ENCODE peak calls at places on chromosomes 12 and 14, in ten cellular contexts. One of them, this sample, is unnamed.

GRCh38 chr14:104872469-104873341 is 7.6 kb downstream of the CEP170B start:
- DNase-seq in sigmoid colon: no peak
- DNase-seq in HFFc6: peak; percentile 42
- DNase-seq in HepG2: no peak
- DNase-seq in epithelial cell of esophagus: peak; percentile 56
- DNase-seq in GM20000: no peak
- DNase-seq in foreskin fibroblast: peak; percentile 93
- DNase-seq in prostate gland: no peak
- DNase-seq in GM06990: peak; percentile 19
- DNase-seq in cardiac muscle cell: no peak
- DNase-seq in this sample: no peak

GRCh38 chr14:31207287-31207745 is 277 bp downstream of the HECTD1 start:
- DNase-seq in sigmoid colon: no peak
- DNase-seq in HFFc6: peak; percentile 70
- DNase-seq in HepG2: no peak
- DNase-seq in epithelial cell of esophagus: peak; percentile 83
- DNase-seq in GM20000: no peak
- DNase-seq in foreskin fibroblast: no peak
- DNase-seq in prostate gland: no peak
- DNase-seq in GM06990: no peak
- DNase-seq in cardiac muscle cell: no peak
- DNase-seq in this sample: no peak

GRCh38 chr12:71158361-71158882 is 623 bp upstream of the TSPAN8 start:
- DNase-seq in sigmoid colon: no peak
- DNase-seq in HFFc6: no peak
- DNase-seq in HepG2: peak; percentile 54
- DNase-seq in epithelial cell of esophagus: no peak
- DNase-seq in GM20000: no peak
- DNase-seq in foreskin fibroblast: no peak
- DNase-seq in prostate gland: no peak
- DNase-seq in GM06990: no peak
- DNase-seq in cardiac muscle cell: no peak
- DNase-seq in this sample: no peak

GRCh38 chr12:130706311-130706710 is 9.8 kb downstream of the RIMBP2 start:
- DNase-seq in sigmoid colon: no peak
- DNase-seq in HFFc6: no peak
- DNase-seq in HepG2: no peak
- DNase-seq in epithelial cell of esophagus: no peak
- DNase-seq in GM20000: no peak
- DNase-seq in foreskin fibroblast: no peak
- DNase-seq in prostate gland: no peak
- DNase-seq in GM06990: no peak
- DNase-seq in cardiac muscle cell: no peak
- DNase-seq in this sample: no peak

GRCh38 chr14:92511472-92512247 is 1.9 kb upstream of the RIN3 start:
- DNase-seq in sigmoid colon: peak; percentile 65
- DNase-seq in HFFc6: peak; percentile 94
- DNase-seq in HepG2: no peak
- DNase-seq in epithelial cell of esophagus: peak; percentile 91
- DNase-seq in GM20000: no peak
- DNase-seq in foreskin fibroblast: peak; percentile 92
- DNase-seq in prostate gland: no peak
- DNase-seq in GM06990: no peak
- DNase-seq in cardiac muscle cell: no peak
- DNase-seq in this sample: no peak

GRCh38 chr14:75254381-75254821 is 24.2 kb upstream of the FOS start:
- DNase-seq in sigmoid colon: no peak
- DNase-seq in HFFc6: no peak
- DNase-seq in HepG2: no peak
- DNase-seq in epithelial cell of esophagus: peak; percentile 94
- DNase-seq in GM20000: no peak
- DNase-seq in foreskin fibroblast: no peak
- DNase-seq in prostate gland: peak; percentile 94
- DNase-seq in GM06990: no peak
- DNase-seq in cardiac muscle cell: no peak
- DNase-seq in this sample: no peak

GRCh38 chr12:93794738-93795137 is 117.6 kb downstream of the CRADD start:
- DNase-seq in sigmoid colon: no peak
- DNase-seq in HFFc6: no peak
- DNase-seq in HepG2: no peak
- DNase-seq in epithelial cell of esophagus: no peak
- DNase-seq in GM20000: no peak
- DNase-seq in foreskin fibroblast: no peak
- DNase-seq in prostate gland: no peak
- DNase-seq in GM06990: no peak
- DNase-seq in cardiac muscle cell: no peak
- DNase-seq in this sample: no peak

GRCh38 chr14:83779266-83779665 is 1750.7 kb upstream of the FLRT2 start:
- DNase-seq in sigmoid colon: no peak
- DNase-seq in HFFc6: peak; percentile 45
- DNase-seq in HepG2: no peak
- DNase-seq in epithelial cell of esophagus: peak; percentile 20
- DNase-seq in GM20000: no peak
- DNase-seq in foreskin fibroblast: peak; percentile 83
- DNase-seq in prostate gland: no peak
- DNase-seq in GM06990: no peak
- DNase-seq in cardiac muscle cell: no peak
- DNase-seq in this sample: no peak

GRCh38 chr14:35305633-35306032 is 13.5 kb downstream of the PSMA6 start:
- DNase-seq in sigmoid colon: no peak
- DNase-seq in HFFc6: no peak
- DNase-seq in HepG2: no peak
- DNase-seq in epithelial cell of esophagus: no peak
- DNase-seq in GM20000: no peak
- DNase-seq in foreskin fibroblast: no peak
- DNase-seq in prostate gland: no peak
- DNase-seq in GM06990: no peak
- DNase-seq in cardiac muscle cell: no peak
- DNase-seq in this sample: no peak

GRCh38 chr14:80974338-80975078 is 19.1 kb downstream of the TSHR start:
- DNase-seq in sigmoid colon: no peak
- DNase-seq in HFFc6: no peak
- DNase-seq in HepG2: no peak
- DNase-seq in epithelial cell of esophagus: peak; percentile 9
- DNase-seq in GM20000: no peak
- DNase-seq in foreskin fibroblast: peak; percentile 8
- DNase-seq in prostate gland: no peak
- DNase-seq in GM06990: no peak
- DNase-seq in cardiac muscle cell: no peak
- DNase-seq in this sample: no peak

GRCh38 chr14:102517412-102518062 is 8.0 kb upstream of the ANKRD9 start:
- DNase-seq in sigmoid colon: peak; percentile 68
- DNase-seq in HFFc6: no peak
- DNase-seq in HepG2: no peak
- DNase-seq in epithelial cell of esophagus: no peak
- DNase-seq in GM20000: peak; percentile 45
- DNase-seq in foreskin fibroblast: no peak
- DNase-seq in prostate gland: no peak
- DNase-seq in GM06990: peak; percentile 43
- DNase-seq in cardiac muscle cell: no peak
- DNase-seq in this sample: no peak

GRCh38 chr12:91523831-91524230 is 341.2 kb upstream of the DCN start:
- DNase-seq in sigmoid colon: no peak
- DNase-seq in HFFc6: no peak
- DNase-seq in HepG2: no peak
- DNase-seq in epithelial cell of esophagus: no peak
- DNase-seq in GM20000: no peak
- DNase-seq in foreskin fibroblast: no peak
- DNase-seq in prostate gland: no peak
- DNase-seq in GM06990: no peak
- DNase-seq in cardiac muscle cell: no peak
- DNase-seq in this sample: no peak

GRCh38 chr12:7162691-7163114 is 26.8 kb upstream of the PEX5 start:
- DNase-seq in sigmoid colon: peak; percentile 60
- DNase-seq in HFFc6: no peak
- DNase-seq in HepG2: peak; percentile 52
- DNase-seq in epithelial cell of esophagus: peak; percentile 74
- DNase-seq in GM20000: no peak
- DNase-seq in foreskin fibroblast: peak; percentile 46
- DNase-seq in prostate gland: peak; percentile 24
- DNase-seq in GM06990: no peak
- DNase-seq in cardiac muscle cell: peak; percentile 65
- DNase-seq in this sample: no peak

GRCh38 chr14:46250113-46250703 is 401.4 kb downstream of the RPL10L start:
- DNase-seq in sigmoid colon: no peak
- DNase-seq in HFFc6: no peak
- DNase-seq in HepG2: peak; percentile 2
- DNase-seq in epithelial cell of esophagus: peak; percentile 38
- DNase-seq in GM20000: no peak
- DNase-seq in foreskin fibroblast: peak; percentile 25
- DNase-seq in prostate gland: no peak
- DNase-seq in GM06990: no peak
- DNase-seq in cardiac muscle cell: peak; percentile 29
- DNase-seq in this sample: no peak
- TF ChIP-seq CTCF in sigmoid colon: peak; percentile 42
- TF ChIP-seq CTCF in HFFc6: peak; percentile 70
- TF ChIP-seq CTCF in HepG2: peak; percentile 37
- TF ChIP-seq CTCF in epithelial cell of esophagus: peak; percentile 62
- TF ChIP-seq CTCF in GM20000: no peak
- TF ChIP-seq CTCF in foreskin fibroblast: peak; percentile 51
- TF ChIP-seq CTCF in prostate gland: no peak
- TF ChIP-seq CTCF in GM06990: peak; percentile 59
- TF ChIP-seq CTCF in cardiac muscle cell: peak; percentile 49
- TF ChIP-seq CTCF in this sample: peak; percentile 71

DNA sequence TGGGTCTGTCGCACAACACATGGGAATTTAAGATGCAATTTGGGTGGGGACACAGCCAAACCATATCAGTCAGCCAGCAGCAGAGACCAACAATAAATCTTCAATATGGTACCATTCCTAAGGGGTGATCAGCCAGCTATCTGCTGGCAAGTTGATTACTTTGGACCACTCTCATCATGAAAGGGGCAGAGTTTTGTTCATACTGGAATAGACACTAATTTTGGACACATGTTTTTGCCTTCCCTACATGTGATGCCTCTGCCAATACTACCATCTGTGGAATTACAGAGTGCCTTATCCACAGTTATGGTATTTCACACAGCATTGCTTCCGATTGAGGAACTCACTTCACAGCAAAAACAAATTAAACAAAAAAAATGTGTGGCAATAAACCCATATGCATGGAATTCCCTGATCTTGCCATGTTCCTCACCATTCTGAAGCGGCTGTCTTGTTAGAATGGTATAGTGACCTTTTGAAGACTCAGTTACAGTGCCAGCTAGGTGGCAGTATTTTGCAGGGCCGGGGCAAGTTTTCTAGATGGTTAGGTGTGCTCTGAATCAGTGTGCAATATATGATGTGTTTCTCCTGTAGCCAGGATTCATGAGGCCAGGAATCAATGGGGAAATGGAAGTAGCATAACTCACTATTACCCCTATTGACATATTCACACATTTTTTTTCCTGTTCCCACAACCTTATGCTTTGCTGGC is 179.0 kb upstream of the IGF1 start:
- DNase-seq in sigmoid colon: no peak
- DNase-seq in HFFc6: no peak
- DNase-seq in HepG2: no peak
- DNase-seq in epithelial cell of esophagus: peak; percentile 5
- DNase-seq in GM20000: no peak
- DNase-seq in foreskin fibroblast: no peak
- DNase-seq in prostate gland: no peak
- DNase-seq in GM06990: no peak
- DNase-seq in cardiac muscle cell: no peak
- DNase-seq in this sample: no peak
- TF ChIP-seq CTCF in sigmoid colon: no peak
- TF ChIP-seq CTCF in HFFc6: peak; percentile 61
- TF ChIP-seq CTCF in HepG2: peak; percentile 23
- TF ChIP-seq CTCF in epithelial cell of esophagus: no peak
- TF ChIP-seq CTCF in GM20000: no peak
- TF ChIP-seq CTCF in foreskin fibroblast: no peak
- TF ChIP-seq CTCF in prostate gland: no peak
- TF ChIP-seq CTCF in GM06990: peak; percentile 24
- TF ChIP-seq CTCF in cardiac muscle cell: no peak
- TF ChIP-seq CTCF in this sample: no peak

DNA sequence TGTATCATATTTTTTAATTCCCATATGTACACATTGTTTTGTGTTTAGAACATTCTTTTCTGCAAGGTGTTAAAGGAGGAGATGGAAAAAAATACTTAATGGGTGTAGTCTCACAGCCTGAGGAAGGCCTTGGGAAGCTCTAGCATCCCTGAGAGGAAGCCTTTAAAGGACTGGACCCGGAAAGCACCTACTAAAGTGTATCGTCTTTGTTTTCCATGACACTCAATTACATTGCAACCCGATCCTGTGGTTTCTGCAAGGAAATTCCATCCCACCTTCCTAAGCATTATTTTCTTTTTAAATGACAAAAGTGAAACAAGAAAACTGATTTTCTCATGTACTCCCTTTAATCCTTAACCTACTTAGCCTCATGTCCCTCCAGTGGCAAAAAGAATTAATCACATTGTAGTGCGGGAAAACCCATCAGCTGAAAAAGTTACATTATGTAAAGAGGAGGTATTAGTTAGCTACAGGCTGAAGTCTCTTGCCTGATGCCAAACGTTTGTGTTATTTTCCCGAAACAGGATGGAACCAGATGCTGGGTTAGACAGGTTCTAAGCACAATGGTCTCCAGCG is 147.8 kb upstream of the CPSF6 start:
- DNase-seq in sigmoid colon: no peak
- DNase-seq in HFFc6: no peak
- DNase-seq in HepG2: no peak
- DNase-seq in epithelial cell of esophagus: no peak
- DNase-seq in GM20000: no peak
- DNase-seq in foreskin fibroblast: peak; percentile 6
- DNase-seq in prostate gland: no peak
- DNase-seq in GM06990: no peak
- DNase-seq in cardiac muscle cell: no peak
- DNase-seq in this sample: no peak
- TF ChIP-seq CTCF in sigmoid colon: no peak
- TF ChIP-seq CTCF in HFFc6: no peak
- TF ChIP-seq CTCF in HepG2: no peak
- TF ChIP-seq CTCF in epithelial cell of esophagus: no peak
- TF ChIP-seq CTCF in GM20000: no peak
- TF ChIP-seq CTCF in foreskin fibroblast: no peak
- TF ChIP-seq CTCF in prostate gland: no peak
- TF ChIP-seq CTCF in GM06990: no peak
- TF ChIP-seq CTCF in cardiac muscle cell: no peak
- TF ChIP-seq CTCF in this sample: no peak

DNA sequence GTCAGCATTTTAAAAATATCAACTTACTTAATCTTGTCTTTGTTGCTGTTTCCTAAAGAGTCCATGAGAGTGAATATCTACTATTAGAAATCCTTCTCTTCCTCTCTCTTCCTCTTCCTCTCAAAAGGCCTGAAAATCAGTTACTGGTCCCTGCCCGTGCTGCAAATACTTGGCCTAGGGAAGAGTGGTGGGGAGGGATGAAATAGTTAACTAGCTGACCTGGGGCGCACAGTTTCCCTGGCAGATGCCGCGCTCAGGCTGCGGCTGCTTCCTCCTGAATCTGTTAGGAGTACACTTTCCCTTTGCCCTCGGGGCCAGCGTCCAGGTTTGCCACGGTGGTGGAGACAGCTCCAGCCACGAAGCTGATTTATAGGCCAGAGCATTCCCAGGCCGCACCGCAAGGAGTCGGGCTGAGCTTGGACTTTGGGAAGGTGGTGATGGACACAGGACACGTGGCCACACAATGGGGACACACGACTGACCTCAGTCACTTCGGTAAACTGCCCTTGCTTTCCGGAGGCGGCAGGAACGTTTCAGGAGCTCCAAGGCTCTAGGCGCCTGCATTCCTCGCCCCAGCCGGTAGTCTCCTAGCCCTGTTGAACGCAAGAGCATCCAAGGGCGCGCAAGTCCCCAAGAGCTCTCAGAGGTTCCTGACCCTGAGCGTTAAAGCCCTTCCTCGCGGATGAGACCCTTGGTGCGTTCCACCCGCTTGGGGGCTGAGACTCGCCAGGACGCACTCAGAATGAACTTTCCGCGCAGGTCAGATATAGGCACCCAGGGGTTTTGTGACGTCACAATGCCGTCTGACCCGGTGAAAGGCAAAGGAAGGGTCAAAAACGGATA is 7.1 kb upstream of the ASCL1 start:
- DNase-seq in sigmoid colon: no peak
- DNase-seq in HFFc6: no peak
- DNase-seq in HepG2: peak; percentile 65
- DNase-seq in epithelial cell of esophagus: no peak
- DNase-seq in GM20000: peak; percentile 37
- DNase-seq in foreskin fibroblast: no peak
- DNase-seq in prostate gland: no peak
- DNase-seq in GM06990: peak; percentile 31
- DNase-seq in cardiac muscle cell: peak; percentile 55
- DNase-seq in this sample: no peak
- TF ChIP-seq CTCF in sigmoid colon: no peak
- TF ChIP-seq CTCF in HFFc6: peak; percentile 11
- TF ChIP-seq CTCF in HepG2: peak; percentile 90
- TF ChIP-seq CTCF in epithelial cell of esophagus: no peak
- TF ChIP-seq CTCF in GM20000: no peak
- TF ChIP-seq CTCF in foreskin fibroblast: no peak
- TF ChIP-seq CTCF in prostate gland: no peak
- TF ChIP-seq CTCF in GM06990: no peak
- TF ChIP-seq CTCF in cardiac muscle cell: no peak
- TF ChIP-seq CTCF in this sample: no peak